ENCODE peak calls at places on chromosome 7, in six cellular contexts. A is Panc1, T is ovary, O is fibroblast of mammary gland, X is spleen, Y is mesothelial cell of epicardium. M is an unnamed sample.

GRCh38 chr7:158576050-158576762 is 11.4 kb downstream of the PTPRN2 start:
- DNase-seq in A (no peak), T (no peak), X (peak; percentile 45), O (no peak), Y (no peak), M (no peak)

GRCh38 chr7:157760004-157760730 is 423.4 kb downstream of the DNAJB6 start:
- DNase-seq in A (no peak), T (no peak), O (peak; percentile 2), Y (no peak), X (peak; percentile 56), M (no peak)

GRCh38 chr7:91135300-91135699 is 128.9 kb upstream of the FZD1 start:
- DNase-seq in T (no peak), A (no peak), O (no peak), Y (no peak), X (no peak), M (no peak)

GRCh38 chr7:140003913-140004382 is 58.8 kb downstream of the PARP12 start:
- DNase-seq in O (peak; percentile 83), X (peak; percentile 41), Y (no peak), A (peak; percentile 35), T (no peak), M (no peak)

GRCh38 chr7:37342170-37342569 is 106.5 kb downstream of the ELMO1 start:
- DNase-seq in Y (no peak), O (no peak), A (no peak), T (no peak), X (no peak), M (no peak)

GRCh38 chr7:77337456-77337990 is 78.6 kb downstream of the GSAP start:
- DNase-seq in O (no peak), T (no peak), X (no peak), A (no peak), Y (no peak), M (no peak)

GRCh38 chr7:46179211-46179610 is 258.1 kb upstream of the IGFBP3 start:
- DNase-seq in X (no peak), Y (no peak), T (no peak), O (peak; percentile 14), A (no peak), M (no peak)

GRCh38 chr7:33334349-33334748 is 205.0 kb downstream of the BBS9 start:
- DNase-seq in O (peak; percentile 31), Y (no peak), A (no peak), X (no peak), T (no peak), M (no peak)

GRCh38 chr7:158008267-158008666 is 579.4 kb downstream of the PTPRN2 start:
- DNase-seq in X (peak; percentile 61), T (no peak), Y (no peak), A (no peak), O (no peak), M (no peak)

GRCh38 chr7:84582747-84583146 is 388.2 kb upstream of the SEMA3A start:
- DNase-seq in Y (no peak), O (no peak), X (no peak), A (no peak), T (no peak), M (no peak)

GRCh38 chr7:27835408-27835807 is 95.4 kb downstream of the TAX1BP1 start:
- DNase-seq in Y (no peak), O (no peak), A (no peak), X (no peak), T (no peak), M (no peak)

GRCh38 chr7:133542209-133542780 is 289.4 kb downstream of the EXOC4 start:
- DNase-seq in T (no peak), A (no peak), O (no peak), Y (no peak), X (no peak), M (no peak)

GRCh38 chr7:25945181-25945580 is 206.8 kb upstream of the NFE2L3 start:
- DNase-seq in T (no peak), O (peak; percentile 28), Y (no peak), A (no peak), X (no peak), M (no peak)

GRCh38 chr7:117230276-117231046 is 92.4 kb downstream of the WNT2 start:
- DNase-seq in T (no peak), O (peak; percentile 52), X (no peak), A (no peak), Y (no peak), M (no peak)

GRCh38 chr7:48424731-48425130 is 253.5 kb downstream of the ABCA13 start:
- DNase-seq in A (no peak), Y (no peak), X (no peak), O (peak; percentile 5), T (no peak), M (no peak)
- TF ChIP-seq CTCF in A (peak; percentile 88), Y (no peak), X (no peak), O (no peak), T (no peak), M (no peak)

GRCh38 chr7:52749880-52750279 is 285.6 kb upstream of the POM121L12 start:
- DNase-seq in X (no peak), Y (no peak), T (no peak), O (no peak), A (no peak), M (no peak)
- TF ChIP-seq CTCF in X (no peak), Y (no peak), T (no peak), O (no peak), A (peak; percentile 17), M (no peak)

DNA sequence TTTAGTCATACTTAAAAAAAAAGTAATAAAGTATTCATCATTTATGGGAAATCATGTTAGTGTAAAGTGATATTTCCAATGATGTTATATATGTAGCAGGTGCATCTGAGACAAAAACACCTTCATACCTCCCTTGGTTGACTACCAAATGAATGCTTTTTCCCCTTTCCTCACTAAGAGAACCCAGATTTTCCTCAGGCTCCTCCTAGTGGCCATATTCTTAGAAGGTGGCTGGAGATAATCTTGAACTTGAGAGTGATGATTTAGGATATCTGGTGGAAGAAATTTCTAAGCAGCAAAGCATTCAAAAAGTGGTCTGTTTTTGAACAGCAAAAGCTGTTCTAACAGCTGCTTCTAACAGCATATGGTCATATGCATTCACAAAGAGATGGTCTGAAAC is 16.8 kb upstream of the DNAH11 start:
- DNase-seq in O (peak; percentile 10), A (no peak), X (no peak), T (no peak), Y (no peak), M (no peak)
- TF ChIP-seq CTCF in O (peak; percentile 41), A (peak; percentile 56), X (peak; percentile 18), T (no peak), Y (no peak), M (no peak)

DNA sequence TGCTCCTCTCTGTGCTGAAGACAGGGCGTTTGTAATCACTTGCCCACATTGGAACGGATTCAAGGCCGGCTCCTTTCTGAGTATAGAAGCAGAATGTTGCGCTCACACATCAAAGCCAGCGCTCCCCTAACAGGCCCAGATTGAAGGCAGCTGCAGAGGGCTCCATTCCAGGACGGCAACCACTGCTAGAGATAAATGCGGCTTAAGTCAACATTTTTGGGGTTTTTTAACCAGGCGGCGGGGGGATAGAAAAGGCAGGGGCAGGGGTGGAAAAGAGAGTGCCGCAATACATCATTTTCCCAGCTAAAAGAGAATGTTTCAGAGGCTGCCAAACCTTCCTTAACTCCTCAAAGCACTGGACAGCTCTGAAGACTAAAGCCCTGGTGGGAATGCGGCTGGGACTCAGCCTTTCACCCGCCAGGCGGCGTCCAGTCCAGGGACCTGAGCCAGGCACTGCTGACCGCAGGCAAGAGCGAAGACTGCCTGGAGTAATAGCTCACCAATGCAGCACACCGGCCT is 189.6 kb downstream of the TNS3 start:
- DNase-seq in T (peak; percentile 95), X (no peak), A (no peak), O (peak; percentile 88), Y (no peak), M (no peak)
- TF ChIP-seq CTCF in T (peak; percentile 74), X (no peak), A (no peak), O (peak; percentile 83), Y (no peak), M (no peak)

DNA sequence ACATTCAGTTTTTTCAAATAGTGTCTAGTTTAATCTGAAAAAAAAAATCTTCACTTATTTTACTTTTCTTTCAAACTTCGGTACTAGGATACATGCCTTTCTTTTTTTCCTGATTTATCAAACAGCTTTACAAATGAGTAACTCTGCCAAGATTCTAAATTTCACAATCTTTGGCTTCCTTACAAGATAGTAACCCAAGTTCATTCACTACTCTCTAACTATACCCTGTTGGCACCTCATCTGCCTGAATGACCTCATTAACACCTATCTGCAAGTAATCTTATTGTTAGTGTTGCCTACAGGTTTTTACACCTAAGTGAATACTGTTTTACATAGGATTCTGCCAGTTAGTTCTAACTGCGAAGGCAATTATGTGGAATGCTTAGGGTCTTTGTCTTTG is 159.8 kb downstream of the FOXP2 start:
- DNase-seq in A (no peak), X (no peak), Y (no peak), T (no peak), O (peak; percentile 70), M (no peak)
- TF ChIP-seq CTCF in A (no peak), X (no peak), Y (no peak), T (no peak), O (no peak), M (no peak)

GRCh38 chr7:43803865-43804264 is 45.4 kb downstream of the BLVRA start:
- DNase-seq in A (no peak), T (no peak), X (no peak), O (no peak), Y (no peak), M (no peak)

GRCh38 chr7:43799605-43800004 is 41.1 kb downstream of the BLVRA start:
- DNase-seq in X (no peak), Y (no peak), T (no peak), O (peak; percentile 24), A (no peak), M (no peak)
- TF ChIP-seq CTCF in X (no peak), Y (no peak), T (no peak), O (no peak), A (no peak), M (no peak)

GRCh38 chr7:55173671-55174070 is 154.9 kb downstream of the EGFR start:
- DNase-seq in T (no peak), O (no peak), X (peak; percentile 30), A (no peak), Y (no peak), M (no peak)
- TF ChIP-seq CTCF in T (no peak), O (peak; percentile 10), X (no peak), A (no peak), Y (no peak), M (no peak)

M was measured in activated B cell treated with CpG ODN at 0.5 μM for 24 hours.